ENCODE peak calls at places on chromosomes 5 and 9, in six cellular contexts. One of them, this sample, is unnamed.

GRCh38 chr9:32873131-32873530 is 89.8 kb downstream of the TMEM215 start:
- DNase-seq in naive thymus-derived CD4-positive, alpha-beta T cell: no peak
- DNase-seq in tibial nerve: no peak
- DNase-seq in AG09309: no peak
- DNase-seq in mesenchymal stem cell: no peak
- DNase-seq in A549: no peak
- DNase-seq in this sample: no peak

GRCh38 chr5:153824909-153825308 is 213.8 kb downstream of the FAM114A2 start:
- DNase-seq in naive thymus-derived CD4-positive, alpha-beta T cell: no peak
- DNase-seq in tibial nerve: no peak
- DNase-seq in AG09309: no peak
- DNase-seq in mesenchymal stem cell: peak
- DNase-seq in A549: no peak
- DNase-seq in this sample: no peak

GRCh38 chr5:150298701-150299451 is 3.8 kb downstream of the ARSI start:
- DNase-seq in naive thymus-derived CD4-positive, alpha-beta T cell: no peak
- DNase-seq in tibial nerve: peak
- DNase-seq in AG09309: peak
- DNase-seq in mesenchymal stem cell: peak
- DNase-seq in A549: peak
- DNase-seq in this sample: no peak

GRCh38 chr5:179122411-179123108 is 62.4 kb downstream of the ZNF354C start:
- DNase-seq in naive thymus-derived CD4-positive, alpha-beta T cell: no peak
- DNase-seq in tibial nerve: no peak
- DNase-seq in AG09309: no peak
- DNase-seq in mesenchymal stem cell: no peak
- DNase-seq in A549: no peak
- DNase-seq in this sample: peak

GRCh38 chr9:73151653-73152382 is at the start of gene ANXA1:
- DNase-seq in naive thymus-derived CD4-positive, alpha-beta T cell: peak
- DNase-seq in tibial nerve: peak
- DNase-seq in AG09309: peak
- DNase-seq in mesenchymal stem cell: peak
- DNase-seq in A549: peak
- DNase-seq in this sample: no peak

GRCh38 chr5:42993516-42994284 is 46.4 kb downstream of the ANXA2R start:
- DNase-seq in naive thymus-derived CD4-positive, alpha-beta T cell: peak
- DNase-seq in tibial nerve: peak
- DNase-seq in AG09309: no peak
- DNase-seq in mesenchymal stem cell: peak
- DNase-seq in A549: peak
- DNase-seq in this sample: peak

GRCh38 chr5:149416977-149417713 is 38.1 kb upstream of the IL17B start:
- DNase-seq in naive thymus-derived CD4-positive, alpha-beta T cell: no peak
- DNase-seq in tibial nerve: no peak
- DNase-seq in AG09309: no peak
- DNase-seq in mesenchymal stem cell: peak
- DNase-seq in A549: no peak
- DNase-seq in this sample: no peak

GRCh38 chr5:57785946-57786345 is 303.3 kb upstream of the ACTBL2 start:
- DNase-seq in naive thymus-derived CD4-positive, alpha-beta T cell: no peak
- DNase-seq in tibial nerve: no peak
- DNase-seq in AG09309: no peak
- DNase-seq in mesenchymal stem cell: no peak
- DNase-seq in A549: no peak
- DNase-seq in this sample: no peak

GRCh38 chr5:113230711-113231652 is 203.8 kb downstream of the TSSK1B start:
- DNase-seq in naive thymus-derived CD4-positive, alpha-beta T cell: no peak
- DNase-seq in tibial nerve: no peak
- DNase-seq in AG09309: no peak
- DNase-seq in mesenchymal stem cell: peak
- DNase-seq in A549: no peak
- DNase-seq in this sample: no peak

GRCh38 chr9:28539432-28539831 is 966.2 kb upstream of the C9orf72 start:
- DNase-seq in naive thymus-derived CD4-positive, alpha-beta T cell: no peak
- DNase-seq in tibial nerve: no peak
- DNase-seq in AG09309: no peak
- DNase-seq in mesenchymal stem cell: no peak
- DNase-seq in A549: no peak
- DNase-seq in this sample: no peak

GRCh38 chr5:73030995-73031394 is 75.2 kb downstream of the FCHO2 start:
- DNase-seq in naive thymus-derived CD4-positive, alpha-beta T cell: no peak
- DNase-seq in tibial nerve: no peak
- DNase-seq in AG09309: peak
- DNase-seq in mesenchymal stem cell: peak
- DNase-seq in A549: peak
- DNase-seq in this sample: no peak

GRCh38 chr5:75668988-75669760 is 48.1 kb downstream of the POC5 start:
- DNase-seq in naive thymus-derived CD4-positive, alpha-beta T cell: peak
- DNase-seq in tibial nerve: no peak
- DNase-seq in AG09309: no peak
- DNase-seq in mesenchymal stem cell: no peak
- DNase-seq in A549: peak
- DNase-seq in this sample: peak
- H3K4me3 ChIP-seq in naive thymus-derived CD4-positive, alpha-beta T cell: peak
- H3K4me3 ChIP-seq in tibial nerve: no peak
- H3K4me3 ChIP-seq in AG09309: no peak
- H3K4me3 ChIP-seq in mesenchymal stem cell: no peak
- H3K4me3 ChIP-seq in A549: peak
- H3K4me3 ChIP-seq in this sample: peak

GRCh38 chr5:137398751-137399150 is 100.4 kb downstream of the SPOCK1 start:
- DNase-seq in naive thymus-derived CD4-positive, alpha-beta T cell: no peak
- DNase-seq in tibial nerve: no peak
- DNase-seq in AG09309: no peak
- DNase-seq in mesenchymal stem cell: no peak
- DNase-seq in A549: no peak
- DNase-seq in this sample: no peak

GRCh38 chr5:137401946-137402345 is 97.2 kb downstream of the SPOCK1 start:
- DNase-seq in naive thymus-derived CD4-positive, alpha-beta T cell: no peak
- DNase-seq in tibial nerve: no peak
- DNase-seq in AG09309: no peak
- DNase-seq in mesenchymal stem cell: no peak
- DNase-seq in A549: no peak
- DNase-seq in this sample: no peak

GRCh38 chr5:137398175-137398574 is 101.0 kb downstream of the SPOCK1 start:
- DNase-seq in naive thymus-derived CD4-positive, alpha-beta T cell: no peak
- DNase-seq in tibial nerve: no peak
- DNase-seq in AG09309: no peak
- DNase-seq in mesenchymal stem cell: no peak
- DNase-seq in A549: no peak
- DNase-seq in this sample: no peak

GRCh38 chr5:137402436-137403187 is 96.5 kb downstream of the SPOCK1 start:
- DNase-seq in naive thymus-derived CD4-positive, alpha-beta T cell: no peak
- DNase-seq in tibial nerve: no peak
- DNase-seq in AG09309: no peak
- DNase-seq in mesenchymal stem cell: no peak
- DNase-seq in A549: no peak
- DNase-seq in this sample: no peak

DNA sequence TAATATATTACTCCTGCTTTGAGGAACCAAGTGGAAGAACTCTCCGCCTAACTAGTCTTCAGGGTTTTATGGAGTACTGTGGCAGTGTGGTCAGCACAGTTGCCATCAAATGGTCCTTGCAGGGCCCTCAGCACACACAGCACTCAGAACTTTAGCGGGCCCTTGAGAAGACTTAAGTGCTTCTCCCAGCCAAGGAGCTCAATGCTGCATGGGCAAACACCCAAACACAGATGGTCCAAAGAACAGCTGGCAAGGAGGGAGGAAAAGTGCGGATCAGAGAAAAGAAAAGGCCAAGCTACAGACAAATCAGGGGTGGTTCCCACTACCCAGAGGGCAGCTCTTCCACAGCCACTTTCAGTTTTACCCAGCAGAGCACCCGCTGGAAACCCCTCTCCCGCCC is 98.6 kb downstream of the SPOCK1 start:
- DNase-seq in naive thymus-derived CD4-positive, alpha-beta T cell: no peak
- DNase-seq in tibial nerve: no peak
- DNase-seq in AG09309: no peak
- DNase-seq in mesenchymal stem cell: no peak
- DNase-seq in A549: no peak
- DNase-seq in this sample: no peak
- H3K4me3 ChIP-seq in naive thymus-derived CD4-positive, alpha-beta T cell: no peak
- H3K4me3 ChIP-seq in tibial nerve: no peak
- H3K4me3 ChIP-seq in AG09309: no peak
- H3K4me3 ChIP-seq in mesenchymal stem cell: no peak
- H3K4me3 ChIP-seq in A549: no peak
- H3K4me3 ChIP-seq in this sample: no peak

DNA sequence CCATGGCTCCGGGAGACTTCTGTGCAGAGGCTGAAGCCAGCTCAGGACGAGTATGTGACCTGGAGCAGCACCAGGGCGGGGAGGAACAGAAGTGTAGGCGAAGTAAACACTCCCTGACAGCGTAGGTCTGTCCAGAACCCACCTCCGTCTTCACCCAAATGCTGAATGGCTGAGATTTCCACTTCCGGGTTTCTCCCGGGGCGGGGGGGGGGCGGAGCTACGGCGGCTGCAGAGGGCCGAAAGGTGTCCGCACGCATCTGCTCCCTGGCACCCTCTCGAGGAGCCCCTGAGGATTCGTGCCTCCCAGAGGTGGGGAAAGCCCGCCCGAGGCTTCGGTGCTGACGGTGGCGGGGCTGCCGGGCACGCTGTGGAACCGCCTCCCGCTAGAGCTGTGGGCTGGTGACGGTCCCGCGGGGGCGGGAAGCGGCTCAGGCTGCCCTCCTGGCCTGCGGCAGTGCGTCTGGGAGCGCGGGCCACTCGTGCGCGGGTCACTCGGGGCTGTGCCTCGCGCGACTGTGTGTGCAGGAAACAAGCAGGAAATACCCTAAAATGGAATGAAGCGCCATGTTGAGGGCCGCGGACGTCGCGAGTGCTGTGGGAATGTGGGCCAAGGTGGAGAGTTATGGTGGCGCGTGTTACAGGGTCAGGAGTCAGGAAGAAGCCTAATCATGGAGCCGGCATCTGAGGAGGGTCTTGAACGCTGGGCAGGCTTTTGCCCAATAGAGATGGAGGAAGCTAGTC is 1425.4 kb downstream of the FOXD4L5 start:
- DNase-seq in naive thymus-derived CD4-positive, alpha-beta T cell: no peak
- DNase-seq in tibial nerve: no peak
- DNase-seq in AG09309: no peak
- DNase-seq in mesenchymal stem cell: no peak
- DNase-seq in A549: peak
- DNase-seq in this sample: peak
- H3K4me3 ChIP-seq in naive thymus-derived CD4-positive, alpha-beta T cell: no peak
- H3K4me3 ChIP-seq in tibial nerve: no peak
- H3K4me3 ChIP-seq in AG09309: peak
- H3K4me3 ChIP-seq in mesenchymal stem cell: peak
- H3K4me3 ChIP-seq in A549: peak
- H3K4me3 ChIP-seq in this sample: peak

DNA sequence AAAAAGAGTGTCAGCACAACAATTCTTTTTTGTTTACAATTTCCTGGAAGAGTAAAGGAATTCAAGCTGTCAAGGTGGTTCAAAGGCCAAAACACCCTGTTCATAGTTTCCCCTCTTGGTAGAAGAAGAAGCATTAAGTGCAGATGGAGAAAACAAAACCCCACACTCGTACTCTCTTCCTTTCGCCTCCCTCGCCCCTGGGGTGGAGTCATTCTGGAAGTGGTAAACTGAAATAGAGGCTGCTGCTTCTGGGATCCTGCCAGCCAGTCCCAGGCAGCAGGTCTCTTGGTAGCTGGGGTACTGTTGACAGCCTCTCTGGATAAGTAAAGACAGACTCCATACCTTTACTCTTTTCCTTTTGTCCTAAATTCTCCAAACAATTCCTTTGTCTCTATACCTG is 105.0 kb downstream of the ANKRD55 start:
- DNase-seq in naive thymus-derived CD4-positive, alpha-beta T cell: peak
- DNase-seq in tibial nerve: no peak
- DNase-seq in AG09309: no peak
- DNase-seq in mesenchymal stem cell: no peak
- DNase-seq in A549: no peak
- DNase-seq in this sample: no peak
- H3K4me3 ChIP-seq in naive thymus-derived CD4-positive, alpha-beta T cell: no peak
- H3K4me3 ChIP-seq in tibial nerve: no peak
- H3K4me3 ChIP-seq in AG09309: no peak
- H3K4me3 ChIP-seq in mesenchymal stem cell: no peak
- H3K4me3 ChIP-seq in A549: no peak
- H3K4me3 ChIP-seq in this sample: no peak

GRCh38 chr9:93949694-93950449 is 5.3 kb downstream of the BARX1 start:
- DNase-seq in naive thymus-derived CD4-positive, alpha-beta T cell: no peak
- DNase-seq in tibial nerve: no peak
- DNase-seq in AG09309: no peak
- DNase-seq in mesenchymal stem cell: peak
- DNase-seq in A549: no peak
- DNase-seq in this sample: no peak

GRCh38 chr9:93948456-93949072 is 6.6 kb downstream of the BARX1 start:
- DNase-seq in naive thymus-derived CD4-positive, alpha-beta T cell: no peak
- DNase-seq in tibial nerve: no peak
- DNase-seq in AG09309: no peak
- DNase-seq in mesenchymal stem cell: no peak
- DNase-seq in A549: no peak
- DNase-seq in this sample: no peak

GRCh38 chr9:93950619-93951601 is 4.2 kb downstream of the BARX1 start:
- DNase-seq in naive thymus-derived CD4-positive, alpha-beta T cell: no peak
- DNase-seq in tibial nerve: peak
- DNase-seq in AG09309: no peak
- DNase-seq in mesenchymal stem cell: peak
- DNase-seq in A549: no peak
- DNase-seq in this sample: peak

GRCh38 chr9:93947409-93948070 is 7.6 kb downstream of the BARX1 start:
- DNase-seq in naive thymus-derived CD4-positive, alpha-beta T cell: no peak
- DNase-seq in tibial nerve: no peak
- DNase-seq in AG09309: no peak
- DNase-seq in mesenchymal stem cell: no peak
- DNase-seq in A549: no peak
- DNase-seq in this sample: no peak

DNA sequence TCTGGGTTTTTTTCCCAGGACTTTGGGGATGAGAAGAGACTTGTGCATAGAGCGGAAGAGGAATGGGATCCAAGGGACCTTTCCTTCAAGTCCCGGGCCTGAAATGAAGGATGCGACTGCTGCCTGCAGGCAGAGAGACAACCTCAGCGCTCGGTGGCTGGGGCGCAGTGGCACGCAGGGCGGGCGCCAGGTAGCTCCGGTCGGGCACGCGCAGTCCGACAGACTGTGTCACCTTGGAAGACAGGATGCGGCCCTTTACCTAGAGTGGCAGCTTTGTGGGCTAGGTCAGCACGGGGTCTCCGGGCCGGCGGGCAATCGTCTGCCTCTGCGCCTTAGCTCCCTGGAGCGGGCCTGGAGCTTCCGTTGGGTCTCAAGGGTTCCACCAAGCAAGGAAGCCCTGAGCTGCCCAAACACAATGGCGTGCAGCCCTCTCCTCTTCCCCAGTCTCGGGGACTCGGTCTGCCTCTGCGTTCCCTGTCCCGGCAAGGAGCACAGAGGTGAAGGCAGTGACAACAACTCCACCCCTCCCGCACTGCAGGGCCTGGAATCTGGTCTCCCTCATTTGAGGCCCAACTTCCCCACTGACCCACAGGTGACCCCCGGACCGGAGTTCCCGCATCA is 6.0 kb downstream of the BARX1 start:
- DNase-seq in naive thymus-derived CD4-positive, alpha-beta T cell: no peak
- DNase-seq in tibial nerve: no peak
- DNase-seq in AG09309: no peak
- DNase-seq in mesenchymal stem cell: no peak
- DNase-seq in A549: no peak
- DNase-seq in this sample: no peak
- H3K4me3 ChIP-seq in naive thymus-derived CD4-positive, alpha-beta T cell: no peak
- H3K4me3 ChIP-seq in tibial nerve: no peak
- H3K4me3 ChIP-seq in AG09309: no peak
- H3K4me3 ChIP-seq in mesenchymal stem cell: no peak
- H3K4me3 ChIP-seq in A549: no peak
- H3K4me3 ChIP-seq in this sample: no peak

This sample was measured in right lobe of liver.